ENCODE peak calls at places on chromosomes 3 and 15, in eight cellular contexts. One of them, this sample, is unnamed.

GRCh38 chr3:135258916-135259315 is 463.9 kb downstream of the EPHB1 start:
- DNase-seq in breast epithelium: no peak
- DNase-seq in SK-N-SH: no peak
- DNase-seq in neuronal stem cell: no peak
- DNase-seq in CD8-positive, alpha-beta T cell: no peak
- DNase-seq in cardiac muscle cell: no peak
- DNase-seq in heart right ventricle: no peak
- DNase-seq in Karpas-422: no peak
- DNase-seq in this sample: no peak

GRCh38 chr15:87033056-87033455 is 953.4 kb downstream of the AGBL1 start:
- DNase-seq in cardiac muscle cell: peak; percentile 12
- DNase-seq in SK-N-SH: no peak
- DNase-seq in Karpas-422: peak; percentile 42
- DNase-seq in CD8-positive, alpha-beta T cell: no peak
- DNase-seq in neuronal stem cell: no peak
- DNase-seq in breast epithelium: no peak
- DNase-seq in heart right ventricle: no peak
- DNase-seq in this sample: no peak

GRCh38 chr15:100925480-100925879 is 6.3 kb downstream of the LRRK1 start:
- DNase-seq in CD8-positive, alpha-beta T cell: no peak
- DNase-seq in Karpas-422: no peak
- DNase-seq in SK-N-SH: no peak
- DNase-seq in neuronal stem cell: no peak
- DNase-seq in breast epithelium: no peak
- DNase-seq in cardiac muscle cell: no peak
- DNase-seq in heart right ventricle: no peak
- DNase-seq in this sample: no peak

GRCh38 chr3:134076816-134077215 is 47.1 kb upstream of the SLCO2A1 start:
- DNase-seq in cardiac muscle cell: no peak
- DNase-seq in heart right ventricle: no peak
- DNase-seq in breast epithelium: no peak
- DNase-seq in neuronal stem cell: no peak
- DNase-seq in Karpas-422: no peak
- DNase-seq in SK-N-SH: no peak
- DNase-seq in CD8-positive, alpha-beta T cell: no peak
- DNase-seq in this sample: no peak

GRCh38 chr3:129793947-129794318 is 99.6 kb downstream of the TMCC1 start:
- DNase-seq in Karpas-422: peak; percentile 69
- DNase-seq in SK-N-SH: peak; percentile 10
- DNase-seq in cardiac muscle cell: no peak
- DNase-seq in CD8-positive, alpha-beta T cell: no peak
- DNase-seq in breast epithelium: no peak
- DNase-seq in neuronal stem cell: peak; percentile 51
- DNase-seq in heart right ventricle: peak; percentile 11
- DNase-seq in this sample: no peak

GRCh38 chr3:56076746-56077145 is 391.5 kb downstream of the ERC2 start:
- DNase-seq in Karpas-422: no peak
- DNase-seq in heart right ventricle: no peak
- DNase-seq in neuronal stem cell: no peak
- DNase-seq in CD8-positive, alpha-beta T cell: no peak
- DNase-seq in breast epithelium: no peak
- DNase-seq in SK-N-SH: no peak
- DNase-seq in cardiac muscle cell: no peak
- DNase-seq in this sample: no peak

GRCh38 chr15:59299919-59300617 is 72.6 kb downstream of the MYO1E start:
- DNase-seq in CD8-positive, alpha-beta T cell: peak; percentile 80
- DNase-seq in cardiac muscle cell: peak; percentile 98
- DNase-seq in heart right ventricle: peak; percentile 78
- DNase-seq in SK-N-SH: no peak
- DNase-seq in neuronal stem cell: no peak
- DNase-seq in Karpas-422: peak; percentile 90
- DNase-seq in breast epithelium: peak; percentile 80
- DNase-seq in this sample: peak; percentile 71

GRCh38 chr3:23916152-23916885 is 471 bp downstream of the NKIRAS1 start:
- DNase-seq in SK-N-SH: no peak
- DNase-seq in Karpas-422: peak; percentile 49
- DNase-seq in CD8-positive, alpha-beta T cell: no peak
- DNase-seq in breast epithelium: peak; percentile 27
- DNase-seq in cardiac muscle cell: no peak
- DNase-seq in heart right ventricle: no peak
- DNase-seq in neuronal stem cell: no peak
- DNase-seq in this sample: no peak

GRCh38 chr3:196284396-196284795 is 3.1 kb downstream of the PCYT1A start:
- DNase-seq in breast epithelium: no peak
- DNase-seq in Karpas-422: peak; percentile 50
- DNase-seq in SK-N-SH: no peak
- DNase-seq in CD8-positive, alpha-beta T cell: no peak
- DNase-seq in cardiac muscle cell: peak; percentile 11
- DNase-seq in heart right ventricle: no peak
- DNase-seq in neuronal stem cell: no peak
- DNase-seq in this sample: no peak

GRCh38 chr3:129211772-129212171 is 28.1 kb upstream of the CNBP start:
- DNase-seq in breast epithelium: peak; percentile 26
- DNase-seq in Karpas-422: no peak
- DNase-seq in SK-N-SH: peak; percentile 53
- DNase-seq in heart right ventricle: peak; percentile 46
- DNase-seq in CD8-positive, alpha-beta T cell: no peak
- DNase-seq in neuronal stem cell: no peak
- DNase-seq in cardiac muscle cell: peak; percentile 85
- DNase-seq in this sample: no peak

GRCh38 chr3:102165367-102165766 is 269.4 kb upstream of the ZPLD1 start:
- DNase-seq in CD8-positive, alpha-beta T cell: no peak
- DNase-seq in neuronal stem cell: no peak
- DNase-seq in Karpas-422: no peak
- DNase-seq in heart right ventricle: no peak
- DNase-seq in breast epithelium: no peak
- DNase-seq in SK-N-SH: no peak
- DNase-seq in cardiac muscle cell: peak; percentile 55
- DNase-seq in this sample: no peak

GRCh38 chr15:72313448-72313840 is 6.5 kb downstream of the CELF6 start:
- DNase-seq in SK-N-SH: no peak
- DNase-seq in Karpas-422: no peak
- DNase-seq in heart right ventricle: no peak
- DNase-seq in breast epithelium: no peak
- DNase-seq in CD8-positive, alpha-beta T cell: no peak
- DNase-seq in cardiac muscle cell: no peak
- DNase-seq in neuronal stem cell: no peak
- DNase-seq in this sample: no peak

GRCh38 chr3:194138098-194138474 is 2.1 kb downstream of the HES1 start:
- DNase-seq in cardiac muscle cell: no peak
- DNase-seq in heart right ventricle: no peak
- DNase-seq in CD8-positive, alpha-beta T cell: no peak
- DNase-seq in breast epithelium: no peak
- DNase-seq in Karpas-422: no peak
- DNase-seq in SK-N-SH: no peak
- DNase-seq in neuronal stem cell: peak; percentile 42
- DNase-seq in this sample: no peak
- H3K4me1 ChIP-seq in cardiac muscle cell: peaks cover 39% of the 10 kb centered on the region
- H3K4me1 ChIP-seq in heart right ventricle: peaks cover 35% of the 10 kb centered on the region
- H3K4me1 ChIP-seq in CD8-positive, alpha-beta T cell: peaks cover 50% of the 10 kb centered on the region
- H3K4me1 ChIP-seq in breast epithelium: peaks cover 15% of the 10 kb centered on the region
- H3K4me1 ChIP-seq in Karpas-422: peaks cover 78% of the 10 kb centered on the region
- H3K4me1 ChIP-seq in SK-N-SH: peaks cover 76% of the 10 kb centered on the region
- H3K4me1 ChIP-seq in neuronal stem cell: peaks cover 32% of the 10 kb centered on the region
- H3K4me1 ChIP-seq in this sample: peaks cover 51% of the 10 kb centered on the region

DNA sequence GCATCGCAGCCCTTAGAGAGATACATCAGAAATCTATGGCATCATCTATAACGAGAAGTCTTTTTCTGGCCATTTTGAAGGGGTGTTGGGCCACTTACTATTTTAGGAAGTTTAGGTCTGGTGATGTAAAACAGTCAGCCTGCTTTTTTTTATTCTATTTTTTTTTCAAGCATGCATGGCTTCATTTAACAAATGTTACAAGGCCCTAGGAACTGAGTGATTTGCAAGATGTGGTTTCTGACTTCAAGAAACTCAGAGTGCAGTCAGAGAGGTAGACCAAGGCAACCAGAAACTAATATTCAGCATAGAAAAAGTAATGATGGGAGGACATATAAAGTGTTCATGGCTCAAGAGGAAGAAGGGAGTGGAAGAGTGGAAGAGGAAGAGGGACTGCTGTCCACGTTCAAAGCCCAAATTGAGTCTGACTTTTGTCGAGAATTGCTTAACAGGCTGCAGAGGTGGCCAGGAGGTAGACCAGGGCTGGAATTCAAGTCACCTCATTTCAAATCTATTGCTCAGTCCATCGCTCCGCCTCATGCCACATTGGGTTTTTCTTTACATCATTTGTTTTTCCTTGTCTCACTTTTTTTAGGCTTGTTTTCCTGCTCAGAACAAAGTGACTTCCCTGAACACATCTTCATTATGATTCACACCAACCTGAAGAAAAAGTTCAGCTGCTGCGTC is 97.1 kb downstream of the RPL39L start:
- DNase-seq in CD8-positive, alpha-beta T cell: no peak
- DNase-seq in Karpas-422: peak; percentile 93
- DNase-seq in SK-N-SH: no peak
- DNase-seq in cardiac muscle cell: no peak
- DNase-seq in breast epithelium: no peak
- DNase-seq in heart right ventricle: no peak
- DNase-seq in neuronal stem cell: no peak
- DNase-seq in this sample: no peak
- H3K4me1 ChIP-seq in CD8-positive, alpha-beta T cell: peaks cover 85% of the 10 kb centered on the region
- H3K4me1 ChIP-seq in Karpas-422: peaks cover 85% of the 10 kb centered on the region
- H3K4me1 ChIP-seq in SK-N-SH: no peaks in the 10 kb centered on the region
- H3K4me1 ChIP-seq in cardiac muscle cell: peaks cover 30% of the 10 kb centered on the region
- H3K4me1 ChIP-seq in breast epithelium: no peaks in the 10 kb centered on the region
- H3K4me1 ChIP-seq in heart right ventricle: peaks cover 67% of the 10 kb centered on the region
- H3K4me1 ChIP-seq in neuronal stem cell: no peaks in the 10 kb centered on the region
- H3K4me1 ChIP-seq in this sample: peaks cover 92% of the 10 kb centered on the region

GRCh38 chr3:188259191-188259590 is 105.2 kb downstream of the LPP start:
- DNase-seq in cardiac muscle cell: no peak
- DNase-seq in breast epithelium: no peak
- DNase-seq in neuronal stem cell: no peak
- DNase-seq in CD8-positive, alpha-beta T cell: no peak
- DNase-seq in Karpas-422: no peak
- DNase-seq in SK-N-SH: no peak
- DNase-seq in heart right ventricle: no peak
- DNase-seq in this sample: no peak
- H3K4me1 ChIP-seq in cardiac muscle cell: peaks cover 28% of the 10 kb centered on the region
- H3K4me1 ChIP-seq in breast epithelium: no peaks in the 10 kb centered on the region
- H3K4me1 ChIP-seq in neuronal stem cell: peaks cover 14% of the 10 kb centered on the region
- H3K4me1 ChIP-seq in CD8-positive, alpha-beta T cell: no peaks in the 10 kb centered on the region
- H3K4me1 ChIP-seq in Karpas-422: peaks cover 14% of the 10 kb centered on the region
- H3K4me1 ChIP-seq in SK-N-SH: no peaks in the 10 kb centered on the region
- H3K4me1 ChIP-seq in heart right ventricle: peaks cover 61% of the 10 kb centered on the region
- H3K4me1 ChIP-seq in this sample: no peaks in the 10 kb centered on the region

GRCh38 chr15:80459380-80459779 is 55.2 kb downstream of the ARNT2 start:
- DNase-seq in CD8-positive, alpha-beta T cell: no peak
- DNase-seq in Karpas-422: no peak
- DNase-seq in breast epithelium: no peak
- DNase-seq in SK-N-SH: no peak
- DNase-seq in neuronal stem cell: no peak
- DNase-seq in heart right ventricle: no peak
- DNase-seq in cardiac muscle cell: no peak
- DNase-seq in this sample: no peak

GRCh38 chr15:80464952-80465645 is 60.9 kb downstream of the ARNT2 start:
- DNase-seq in Karpas-422: no peak
- DNase-seq in SK-N-SH: no peak
- DNase-seq in cardiac muscle cell: peak; percentile 46
- DNase-seq in neuronal stem cell: no peak
- DNase-seq in breast epithelium: no peak
- DNase-seq in CD8-positive, alpha-beta T cell: no peak
- DNase-seq in heart right ventricle: no peak
- DNase-seq in this sample: no peak

GRCh38 chr15:80462836-80463512 is 58.8 kb downstream of the ARNT2 start:
- DNase-seq in breast epithelium: no peak
- DNase-seq in SK-N-SH: no peak
- DNase-seq in cardiac muscle cell: no peak
- DNase-seq in CD8-positive, alpha-beta T cell: no peak
- DNase-seq in heart right ventricle: no peak
- DNase-seq in neuronal stem cell: no peak
- DNase-seq in Karpas-422: no peak
- DNase-seq in this sample: no peak

GRCh38 chr15:80461370-80462060 is 57.3 kb downstream of the ARNT2 start:
- DNase-seq in breast epithelium: no peak
- DNase-seq in neuronal stem cell: no peak
- DNase-seq in Karpas-422: no peak
- DNase-seq in cardiac muscle cell: peak; percentile 70
- DNase-seq in CD8-positive, alpha-beta T cell: no peak
- DNase-seq in heart right ventricle: no peak
- DNase-seq in SK-N-SH: no peak
- DNase-seq in this sample: no peak

GRCh38 chr15:80462111-80462510 is 57.9 kb downstream of the ARNT2 start:
- DNase-seq in CD8-positive, alpha-beta T cell: no peak
- DNase-seq in cardiac muscle cell: no peak
- DNase-seq in SK-N-SH: no peak
- DNase-seq in Karpas-422: no peak
- DNase-seq in breast epithelium: no peak
- DNase-seq in heart right ventricle: no peak
- DNase-seq in neuronal stem cell: no peak
- DNase-seq in this sample: no peak
- H3K4me1 ChIP-seq in CD8-positive, alpha-beta T cell: no peaks in the 10 kb centered on the region
- H3K4me1 ChIP-seq in cardiac muscle cell: no peaks in the 10 kb centered on the region
- H3K4me1 ChIP-seq in SK-N-SH: no peaks in the 10 kb centered on the region
- H3K4me1 ChIP-seq in Karpas-422: no peaks in the 10 kb centered on the region
- H3K4me1 ChIP-seq in breast epithelium: no peaks in the 10 kb centered on the region
- H3K4me1 ChIP-seq in heart right ventricle: no peaks in the 10 kb centered on the region
- H3K4me1 ChIP-seq in neuronal stem cell: no peaks in the 10 kb centered on the region
- H3K4me1 ChIP-seq in this sample: no peaks in the 10 kb centered on the region

DNA sequence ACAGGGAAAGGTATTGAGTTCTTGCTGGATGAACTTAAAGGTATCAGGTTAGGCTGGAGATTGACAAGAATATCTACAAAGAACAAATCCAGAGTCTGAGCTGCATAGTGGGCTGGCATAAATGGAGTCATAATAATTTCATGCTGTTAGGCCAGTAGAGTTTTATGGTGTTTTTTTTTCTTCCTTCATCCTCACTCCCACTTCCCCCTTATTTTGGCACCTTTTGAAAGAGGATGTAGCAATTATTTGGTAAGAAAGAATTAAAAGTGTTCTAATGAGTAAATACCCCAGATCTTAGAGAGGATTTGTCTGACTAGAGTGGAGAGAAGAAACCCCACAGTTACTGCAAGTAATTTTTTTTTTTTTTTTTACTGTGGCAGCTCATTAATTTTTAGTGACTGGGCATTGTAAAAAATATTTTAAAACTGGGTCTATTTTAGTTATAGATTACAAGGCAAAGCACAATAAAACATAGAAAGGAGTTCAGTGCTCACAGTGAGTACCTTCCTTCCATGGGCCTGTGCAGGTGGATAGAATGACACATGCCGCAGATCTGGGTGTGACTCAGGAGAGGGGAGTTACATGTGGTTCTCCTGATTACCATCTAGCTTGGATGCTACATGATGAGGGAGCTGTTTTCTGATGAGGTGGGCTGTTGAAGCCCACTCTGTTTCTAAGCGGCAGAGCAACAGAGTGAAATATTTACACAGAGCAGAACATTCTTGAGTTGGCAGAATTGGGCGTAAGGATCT is 5.2 kb downstream of the EDEM1 start:
- DNase-seq in SK-N-SH: no peak
- DNase-seq in Karpas-422: no peak
- DNase-seq in cardiac muscle cell: no peak
- DNase-seq in breast epithelium: no peak
- DNase-seq in heart right ventricle: no peak
- DNase-seq in CD8-positive, alpha-beta T cell: no peak
- DNase-seq in neuronal stem cell: no peak
- DNase-seq in this sample: no peak
- H3K4me1 ChIP-seq in SK-N-SH: peaks cover 17% of the 10 kb centered on the region
- H3K4me1 ChIP-seq in Karpas-422: peaks cover 72% of the 10 kb centered on the region
- H3K4me1 ChIP-seq in cardiac muscle cell: peaks cover 10% of the 10 kb centered on the region
- H3K4me1 ChIP-seq in breast epithelium: peaks cover 4% of the 10 kb centered on the region
- H3K4me1 ChIP-seq in heart right ventricle: peaks cover 20% of the 10 kb centered on the region
- H3K4me1 ChIP-seq in CD8-positive, alpha-beta T cell: peaks cover 77% of the 10 kb centered on the region
- H3K4me1 ChIP-seq in neuronal stem cell: peaks cover 5% of the 10 kb centered on the region
- H3K4me1 ChIP-seq in this sample: peaks cover 70% of the 10 kb centered on the region

This sample was measured in CD4-positive, alpha-beta memory T cell.